ENCODE peak calls at places on chromosomes 7 and 10, in nine cellular contexts. R, C, Q, I, D, B, P, W and Z are unnamed samples.
A peak's percentile ranks its signal among the peaks of the same experiment; 100 is the strongest.

GRCh38 chr7:117667456-117667855 is 187.6 kb downstream of the CFTR start:
- DNase-seq in R (no peak), C (no peak), Q (no peak), I (no peak), D (no peak), B (no peak), P (no peak), W (no peak), Z (no peak)

GRCh38 chr7:108109216-108109908 is 20.8 kb downstream of the LAMB4 start:
- DNase-seq in R (peak; percentile 64), C (no peak), Q (no peak), I (peak; percentile 43), D (no peak), B (no peak), P (no peak), W (no peak), Z (no peak)

GRCh38 chr10:74213571-74214162 is 62.6 kb downstream of the ADK start:
- DNase-seq in R (no peak), C (no peak), Q (no peak), I (no peak), D (no peak), B (no peak), P (no peak), W (no peak), Z (no peak)

GRCh38 chr10:1611936-1612550 is 125.3 kb downstream of the ADARB2 start:
- DNase-seq in R (no peak), C (peak; percentile 54), Q (no peak), I (peak; percentile 54), D (no peak), B (no peak), P (no peak), W (no peak), Z (no peak)

GRCh38 chr10:4053940-4054339 is 268.9 kb upstream of the KLF6 start:
- DNase-seq in R (no peak), C (no peak), Q (no peak), I (no peak), D (no peak), B (no peak), P (no peak), W (no peak), Z (no peak)

GRCh38 chr10:63622097-63622496 is 100.9 kb downstream of the REEP3 start:
- DNase-seq in R (no peak), C (no peak), Q (no peak), I (no peak), D (no peak), B (no peak), P (no peak), W (no peak), Z (no peak)

GRCh38 chr7:43823941-43824340 is 45.4 kb downstream of the MRPS24 start:
- DNase-seq in R (no peak), C (no peak), Q (no peak), I (no peak), D (no peak), B (no peak), P (no peak), W (no peak), Z (no peak)

GRCh38 chr7:87671-88070 is 104.7 kb upstream of the FAM20C start:
- DNase-seq in R (no peak), C (no peak), Q (no peak), I (peak; percentile 1), D (no peak), B (no peak), P (no peak), W (no peak), Z (peak; percentile 40)

GRCh38 chr10:84574101-84574500 is 245.7 kb downstream of the CCSER2 start:
- DNase-seq in R (no peak), C (no peak), Q (no peak), I (no peak), D (no peak), B (no peak), P (no peak), W (no peak), Z (no peak)

GRCh38 chr10:119233123-119233820 is 25.9 kb downstream of the GRK5 start:
- DNase-seq in R (no peak), C (no peak), Q (no peak), I (no peak), D (no peak), B (no peak), P (no peak), W (no peak), Z (no peak)

GRCh38 chr7:131459256-131459655 is 97.2 kb downstream of the PODXL start:
- DNase-seq in R (no peak), C (no peak), Q (no peak), I (no peak), D (no peak), B (no peak), P (no peak), W (no peak), Z (no peak)

GRCh38 chr10:97435211-97435610 is 9.2 kb downstream of the PGAM1 start:
- DNase-seq in R (no peak), C (no peak), Q (no peak), I (no peak), D (no peak), B (no peak), P (no peak), W (no peak), Z (no peak)

GRCh38 chr10:118958984-118959916 is 70.3 kb upstream of the NANOS1 start:
- DNase-seq in R (no peak), C (peak; percentile 45), Q (no peak), I (no peak), D (peak; percentile 67), B (peak; percentile 84), P (peak; percentile 45), W (no peak), Z (no peak)

GRCh38 chr7:120988591-120989299 is at the start of gene CPED1:
- DNase-seq in R (no peak), C (peak; percentile 92), Q (peak; percentile 73), I (peak; percentile 77), D (peak; percentile 89), B (peak; percentile 88), P (peak; percentile 64), W (no peak), Z (peak; percentile 89)

GRCh38 chr10:8064436-8064835 is 9.9 kb downstream of the GATA3 start:
- DNase-seq in R (no peak), C (no peak), Q (no peak), I (peak; percentile 28), D (no peak), B (no peak), P (no peak), W (no peak), Z (no peak)

GRCh38 chr7:158530800-158531609 is 56.6 kb downstream of the PTPRN2 start:
- DNase-seq in R (no peak), C (no peak), Q (no peak), I (no peak), D (no peak), B (no peak), P (no peak), W (no peak), Z (no peak)

GRCh38 chr10:77286851-77287250 is 350.8 kb downstream of the KCNMA1 start:
- DNase-seq in R (no peak), C (no peak), Q (no peak), I (no peak), D (no peak), B (no peak), P (no peak), W (no peak), Z (no peak)

GRCh38 chr10:104256335-104257080 is 1.8 kb downstream of the GSTO1 start:
- DNase-seq in R (no peak), C (no peak), Q (no peak), I (no peak), D (no peak), B (no peak), P (no peak), W (no peak), Z (no peak)

GRCh38 chr10:110724937-110725336 is 80.8 kb downstream of the RBM20 start:
- DNase-seq in R (no peak), C (no peak), Q (no peak), I (no peak), D (no peak), B (no peak), P (no peak), W (no peak), Z (no peak)

DNA sequence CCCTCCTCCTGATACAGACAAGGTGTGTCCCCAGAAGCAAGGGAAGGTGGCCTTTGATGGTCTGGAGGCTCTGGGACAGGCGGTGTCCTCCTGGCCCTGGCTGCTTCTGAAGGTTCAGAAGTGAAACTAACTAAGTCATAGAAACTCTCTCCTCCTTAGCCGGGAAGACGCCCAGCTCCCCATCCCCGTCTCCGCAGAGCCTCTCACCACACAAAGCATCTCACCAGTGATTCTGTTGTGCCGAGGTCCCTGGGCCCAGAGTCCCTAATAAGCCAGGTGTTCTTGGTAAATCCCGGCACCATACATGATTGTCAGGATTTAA is 9.4 kb downstream of the HKDC1 start:
- DNase-seq in R (no peak), C (no peak), Q (no peak), I (no peak), D (no peak), B (no peak), P (no peak), W (no peak), Z (no peak)
- H3K4me3 ChIP-seq in R (no peak overlapping the region), C (no peak overlapping the region), Q (no peak overlapping the region), I (no peak overlapping the region), D (no peak overlapping the region), B (no peak overlapping the region), P (no peak overlapping the region), W (no peak overlapping the region), Z (peak overlapping the region; percentile 44)

DNA sequence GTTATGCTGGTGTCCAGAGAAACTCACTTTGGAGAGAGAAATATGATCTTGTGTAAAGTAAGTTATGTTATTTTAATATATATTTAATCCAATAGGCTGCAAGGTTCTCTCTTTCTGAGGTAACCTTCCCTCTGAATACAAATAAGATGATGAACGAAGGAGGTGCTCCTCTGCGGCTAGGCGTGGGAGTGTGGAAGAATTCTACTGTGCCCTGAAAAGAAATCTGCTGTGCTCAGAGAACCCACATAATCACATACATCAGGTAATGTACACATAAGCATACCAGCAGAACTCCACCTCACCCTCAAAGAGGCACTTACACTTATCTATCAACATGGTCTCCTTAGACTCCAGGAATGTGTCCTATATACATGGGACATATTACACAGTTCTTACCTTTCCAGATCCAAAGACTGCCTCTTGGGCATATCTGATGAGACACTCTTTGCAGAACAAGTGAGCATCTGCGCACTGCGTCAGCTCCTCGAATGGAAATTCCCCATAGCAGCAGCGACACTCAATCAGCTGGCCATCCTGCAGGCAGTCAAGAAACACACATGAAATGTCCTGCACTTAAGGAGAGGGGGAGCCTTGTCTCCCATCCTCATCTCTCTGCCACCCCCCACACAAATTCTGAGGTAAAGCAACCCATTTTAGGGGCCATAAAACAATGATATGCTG is 66.7 kb downstream of the RNF216 start:
- DNase-seq in R (no peak), C (no peak), Q (no peak), I (no peak), D (no peak), B (no peak), P (no peak), W (no peak), Z (no peak)
- H3K27ac ChIP-seq in R (no peak overlapping the region), C (no peak overlapping the region), Q (no peak overlapping the region), I (no peak overlapping the region), D (no peak overlapping the region), B (no peak overlapping the region), P (no peak overlapping the region), W (no peak overlapping the region), Z (no peak overlapping the region)

GRCh38 chr7:94313926-94314325 is 80.8 kb upstream of the COL1A2 start:
- DNase-seq in R (no peak), C (no peak), Q (no peak), I (no peak), D (no peak), B (no peak), P (no peak), W (no peak), Z (no peak)
- H3K4me3 ChIP-seq in R (no peak overlapping the region), C (no peak overlapping the region), Q (no peak overlapping the region), I (no peak overlapping the region), D (no peak overlapping the region), B (no peak overlapping the region), P (no peak overlapping the region), W (no peak overlapping the region), Z (no peak overlapping the region)

GRCh38 chr7:124724079-124724478 is 41.5 kb downstream of the GPR37 start:
- DNase-seq in R (no peak), C (no peak), Q (no peak), I (no peak), D (no peak), B (no peak), P (no peak), W (no peak), Z (no peak)
- H3K27ac ChIP-seq in R (no peak overlapping the region), C (no peak overlapping the region), Q (no peak overlapping the region), I (no peak overlapping the region), D (no peak overlapping the region), B (no peak overlapping the region), P (no peak overlapping the region), W (no peak overlapping the region), Z (no peak overlapping the region)